ENCODE peak calls at places on chromosomes 7 and 10, in ten cellular contexts. B is NCI-H2171 treated with DMSO at 0.1 percent for 48 hours, J is NCI-H1092 treated with DMSO at 0.1 percent for 48 hours, Z is T-cell, I is left colon, U is OCI-LY7, X is H9, A is skeletal muscle cell, W is activated T-helper 1 cell treated with Interleukin-2 at 50 U/mL for 16 hours, D is T-helper 2 cell. M is an unnamed sample.

GRCh38 chr10:74575191-74575720 is 251.1 kb upstream of the KAT6B start:
- DNase-seq in Z (no peak), D (no peak), J (no peak), W (no peak), X (no peak), I (no peak), U (no peak), B (no peak), A (no peak), M (no peak)

GRCh38 chr7:150357277-150357676 is 11.3 kb upstream of the REPIN1 start:
- DNase-seq in U (no peak), Z (peak; percentile 67), I (peak; percentile 61), W (peak; percentile 48), J (peak; percentile 31), D (no peak), B (peak; percentile 92), X (no peak), A (no peak), M (no peak)

GRCh38 chr10:44811072-44811471 is 100.1 kb upstream of the TMEM72 start:
- DNase-seq in X (no peak), U (no peak), A (no peak), Z (no peak), B (no peak), I (no peak), W (no peak), D (no peak), J (no peak), M (no peak)

GRCh38 chr10:48470115-48470892 is 134.6 kb downstream of the ARHGAP22 start:
- DNase-seq in I (no peak), W (no peak), B (no peak), J (no peak), A (no peak), X (peak; percentile 78), D (no peak), Z (no peak), U (no peak), M (no peak)

GRCh38 chr7:107079212-107079940 is 34.9 kb downstream of the PRKAR2B start:
- DNase-seq in A (no peak), X (no peak), J (no peak), I (no peak), Z (no peak), W (no peak), B (no peak), U (no peak), D (no peak), M (no peak)

GRCh38 chr7:29940199-29940598 is 49.4 kb downstream of the SCRN1 start:
- DNase-seq in X (no peak), W (no peak), D (no peak), A (no peak), I (no peak), Z (no peak), J (no peak), B (no peak), U (no peak), M (no peak)

GRCh38 chr10:4073912-4074311 is 288.9 kb upstream of the KLF6 start:
- DNase-seq in B (no peak), A (peak; percentile 60), Z (no peak), X (no peak), W (no peak), J (no peak), D (no peak), U (no peak), I (no peak), M (no peak)

GRCh38 chr10:132272061-132272766 is 35.5 kb downstream of the STK32C start:
- DNase-seq in W (no peak), B (no peak), X (no peak), A (no peak), I (peak; percentile 27), J (no peak), D (no peak), Z (no peak), U (no peak), M (no peak)

GRCh38 chr7:7422641-7423040 is 113.0 kb downstream of the COL28A1 start:
- DNase-seq in U (no peak), Z (no peak), J (no peak), D (no peak), X (no peak), W (no peak), I (no peak), B (no peak), A (no peak), M (no peak)

GRCh38 chr10:20778008-20778757 is 118.9 kb downstream of the NEBL start:
- DNase-seq in W (no peak), J (no peak), X (no peak), I (no peak), B (no peak), U (no peak), A (no peak), D (no peak), Z (no peak), M (no peak)

GRCh38 chr10:33302188-33302829 is 32.2 kb downstream of the NRP1 start:
- DNase-seq in Z (no peak), W (no peak), U (no peak), X (no peak), I (no peak), A (no peak), D (no peak), B (peak; percentile 3), J (no peak), M (no peak)

GRCh38 chr7:134421998-134422397 is 36.9 kb downstream of the AKR1B1 start:
- DNase-seq in I (no peak), W (no peak), J (no peak), X (no peak), A (no peak), B (no peak), D (no peak), Z (no peak), U (no peak), M (no peak)

GRCh38 chr7:155471728-155472127 is 13.8 kb downstream of the EN2 start:
- DNase-seq in B (no peak), Z (no peak), D (no peak), J (no peak), A (no peak), I (no peak), W (no peak), U (no peak), X (peak; percentile 24), M (no peak)

GRCh38 chr7:24920702-24921679 is 59.0 kb downstream of the OSBPL3 start:
- DNase-seq in I (no peak), B (no peak), A (no peak), Z (no peak), J (no peak), W (no peak), X (no peak), U (no peak), D (no peak), M (no peak)

GRCh38 chr10:72812415-72812797 is 81.1 kb upstream of the OIT3 start:
- DNase-seq in I (no peak), X (no peak), U (no peak), W (no peak), D (no peak), B (no peak), Z (no peak), J (no peak), A (no peak), M (no peak)

GRCh38 chr10:22657566-22658190 is 56.7 kb downstream of the PIP4K2A start:
- DNase-seq in I (no peak), D (no peak), X (no peak), U (no peak), Z (no peak), W (no peak), B (no peak), A (no peak), J (no peak), M (no peak)

GRCh38 chr7:101126651-101127459 is at the start of gene SERPINE1:
- DNase-seq in Z (peak; percentile 20), B (peak; percentile 36), J (no peak), D (no peak), I (peak; percentile 55), A (peak; percentile 100), U (peak; percentile 76), W (peak; percentile 24), X (peak; percentile 87), M (peak; percentile 2)

GRCh38 chr10:100551733-100552132 is 16.0 kb downstream of the HIF1AN start:
- DNase-seq in B (no peak), I (no peak), W (no peak), J (no peak), U (no peak), Z (no peak), D (no peak), X (no peak), A (no peak), M (no peak)

GRCh38 chr10:18097524-18097923 is 42.7 kb upstream of the CACNB2 start:
- DNase-seq in X (no peak), I (no peak), U (no peak), B (no peak), W (no peak), Z (no peak), J (no peak), A (no peak), D (no peak), M (no peak)

GRCh38 chr7:137386966-137387365 is 43.4 kb upstream of the PTN start:
- DNase-seq in I (no peak), Z (no peak), X (no peak), D (no peak), A (no peak), W (no peak), B (no peak), U (no peak), J (no peak), M (no peak)

GRCh38 chr10:6148251-6148691 is 54.5 kb upstream of the PFKFB3 start:
- DNase-seq in W (no peak), B (no peak), Z (no peak), U (peak; percentile 21), J (no peak), I (no peak), X (no peak), D (no peak), A (no peak), M (no peak)

GRCh38 chr10:119542357-119542989 is at the start of gene RGS10:
- DNase-seq in X (peak; percentile 78), W (peak; percentile 77), U (peak; percentile 85), Z (peak; percentile 72), D (peak; percentile 62), I (peak; percentile 89), J (no peak), A (no peak), B (peak; percentile 59), M (peak; percentile 28)

GRCh38 chr7:92246363-92247101 is 758 bp downstream of the ANKIB1 start:
- DNase-seq in A (no peak), B (peak; percentile 52), W (no peak), I (peak; percentile 26), U (peak; percentile 44), J (peak; percentile 69), Z (peak; percentile 3), D (no peak), X (peak; percentile 73), M (peak; percentile 60)